ENCODE peak calls at places on chromosomes 11 and 22, in five cellular contexts. B is body of pancreas, O is Peyer's patch, X is tibial nerve, J is pancreas. V is an unnamed sample.

GRCh38 chr11:62054484-62055121 is 69.2 kb upstream of the INCENP start:
- DNase-seq in J (no peak), X (no peak), O (peak; percentile 82), B (peak; percentile 64), V (no peak)

GRCh38 chr11:119479685-119480275 is 56.8 kb upstream of the THY1 start:
- DNase-seq in B (no peak), X (no peak), O (peak; percentile 17), J (no peak), V (no peak)

GRCh38 chr22:42847110-42847509 is 10.0 kb downstream of the ARFGAP3 start:
- DNase-seq in J (no peak), X (no peak), O (peak; percentile 10), B (no peak), V (no peak)

GRCh38 chr11:13206086-13206640 is 71.4 kb upstream of the BMAL1 start:
- DNase-seq in J (no peak), X (no peak), O (no peak), B (no peak), V (no peak)

GRCh38 chr22:27435839-27436581 is 365.5 kb downstream of the MN1 start:
- DNase-seq in J (no peak), B (peak; percentile 34), X (no peak), O (no peak), V (no peak)

GRCh38 chr11:122154227-122154626 is 38.2 kb upstream of the BLID start:
- DNase-seq in J (no peak), B (no peak), O (no peak), X (no peak), V (no peak)

GRCh38 chr11:128235958-128236357 is 351.4 kb downstream of the ETS1 start:
- DNase-seq in B (peak; percentile 8), J (peak; percentile 19), X (no peak), O (no peak), V (no peak)

GRCh38 chr22:23069502-23070357 is 589 bp upstream of the GNAZ start:
- DNase-seq in B (peak; percentile 95), O (peak; percentile 96), X (peak; percentile 88), J (peak; percentile 95), V (peak; percentile 96)

GRCh38 chr22:23122992-23123803 is 18.6 kb downstream of the RSPH14 start:
- DNase-seq in B (no peak), X (no peak), J (no peak), O (no peak), V (no peak)

GRCh38 chr11:12110201-12110713 is at the start of gene MICAL2:
- DNase-seq in B (peak; percentile 89), J (peak; percentile 90), O (peak; percentile 93), X (peak; percentile 68), V (peak; percentile 92)

GRCh38 chr22:30941363-30941740 is 27.2 kb downstream of the MORC2 start:
- DNase-seq in O (no peak), J (no peak), X (no peak), B (no peak), V (no peak)

GRCh38 chr11:33044281-33044680 is 4.9 kb downstream of the TCP11L1 start:
- DNase-seq in X (no peak), O (no peak), B (no peak), J (no peak), V (no peak)

GRCh38 chr11:8777907-8778767 is 95.5 kb downstream of the RPL27A start:
- DNase-seq in B (peak; percentile 46), O (no peak), J (peak; percentile 54), X (no peak), V (peak; percentile 3)

GRCh38 chr22:38861170-38861874 is 10.7 kb downstream of the CBX6 start:
- DNase-seq in J (no peak), B (no peak), X (no peak), O (no peak), V (peak; percentile 35)

GRCh38 chr22:38863531-38864131 is 8.4 kb downstream of the CBX6 start:
- DNase-seq in X (no peak), J (no peak), O (no peak), B (no peak), V (peak; percentile 15)

GRCh38 chr22:38862375-38863329 is 9.4 kb downstream of the CBX6 start:
- DNase-seq in J (peak; percentile 52), X (no peak), B (no peak), O (no peak), V (peak; percentile 48)

GRCh38 chr22:38860291-38861169 is 11.5 kb downstream of the CBX6 start:
- DNase-seq in J (no peak), X (no peak), B (no peak), O (no peak), V (no peak)

GRCh38 chr22:38861927-38862326 is 10.1 kb downstream of the CBX6 start:
- DNase-seq in X (no peak), B (no peak), O (no peak), J (no peak), V (no peak)
- H3K4me1 ChIP-seq in X (no peaks in the 10 kb centered on the region), B (peaks cover 20% of the 10 kb centered on the region), O (peaks cover 5% of the 10 kb centered on the region), J (peaks cover 10% of the 10 kb centered on the region), V (no peaks in the 10 kb centered on the region)

GRCh38 chr22:28988455-28988854 is 73.2 kb downstream of the C22orf31 start:
- DNase-seq in B (no peak), J (no peak), O (no peak), X (no peak), V (no peak)

GRCh38 chr22:28989484-28989883 is 72.1 kb downstream of the C22orf31 start:
- DNase-seq in B (no peak), J (no peak), X (no peak), O (no peak), V (no peak)

GRCh38 chr22:28989035-28989464 is 72.6 kb downstream of the C22orf31 start:
- DNase-seq in X (no peak), B (no peak), O (no peak), J (no peak), V (no peak)

GRCh38 chr22:28992565-28993326 is 68.9 kb downstream of the C22orf31 start:
- DNase-seq in O (no peak), J (no peak), B (no peak), X (no peak), V (no peak)

GRCh38 chr22:28989912-28990311 is 71.7 kb downstream of the C22orf31 start:
- DNase-seq in X (no peak), O (no peak), J (no peak), B (no peak), V (no peak)
- H3K4me1 ChIP-seq in X (no peaks in the 10 kb centered on the region), O (no peaks in the 10 kb centered on the region), J (no peaks in the 10 kb centered on the region), B (no peaks in the 10 kb centered on the region), V (no peaks in the 10 kb centered on the region)

GRCh38 chr11:45661417-45662055 is 3.9 kb downstream of the CHST1 start:
- DNase-seq in J (no peak), O (no peak), B (no peak), X (no peak), V (peak; percentile 35)
- H3K4me1 ChIP-seq in J (no peaks in the 10 kb centered on the region), O (peaks cover 16% of the 10 kb centered on the region), B (peaks cover 19% of the 10 kb centered on the region), X (no peaks in the 10 kb centered on the region), V (no peaks in the 10 kb centered on the region)

GRCh38 chr22:46777609-46777970 is 15.1 kb downstream of the TBC1D22A start:
- DNase-seq in J (no peak), O (peak; percentile 83), X (no peak), B (peak; percentile 62), V (no peak)
- H3K4me1 ChIP-seq in J (no peaks in the 10 kb centered on the region), O (peaks cover 46% of the 10 kb centered on the region), X (no peaks in the 10 kb centered on the region), B (peaks cover 47% of the 10 kb centered on the region), V (peaks cover 5% of the 10 kb centered on the region)

GRCh38 chr22:20563941-20564371 is 56.5 kb downstream of the MED15 start:
- DNase-seq in B (no peak), O (no peak), X (no peak), J (no peak), V (no peak)

GRCh38 chr22:20566420-20567260 is 59.2 kb downstream of the MED15 start:
- DNase-seq in O (peak; percentile 77), X (peak; percentile 28), J (no peak), B (peak; percentile 61), V (no peak)

GRCh38 chr22:20567371-20567847 is 60.0 kb downstream of the MED15 start:
- DNase-seq in X (no peak), O (no peak), B (no peak), J (no peak), V (peak; percentile 22)

GRCh38 chr22:20565079-20565734 is 57.8 kb downstream of the MED15 start:
- DNase-seq in O (no peak), J (no peak), X (no peak), B (no peak), V (no peak)

GRCh38 chr22:20565761-20566160 is 58.4 kb downstream of the MED15 start:
- DNase-seq in O (no peak), J (no peak), X (no peak), B (no peak), V (no peak)
- H3K4me1 ChIP-seq in O (peaks cover 11% of the 10 kb centered on the region), J (peaks cover 10% of the 10 kb centered on the region), X (no peaks in the 10 kb centered on the region), B (peaks cover 36% of the 10 kb centered on the region), V (no peaks in the 10 kb centered on the region)